ENCODE peak calls at places on chromosomes 13 and 19, in four cellular contexts. U is GM12878, X is K562, Q is HepG2. Z is an unnamed sample.

GRCh38 chr13:103898481-103898880 is 832.3 kb upstream of the SLC10A2 start:
- DNase-seq in U (no peak), X (no peak), Q (no peak), Z (no peak)

GRCh38 chr19:19064098-19064722 is 416 bp downstream of the SLC25A42 start:
- DNase-seq in U (no peak), X (no peak), Q (no peak), Z (no peak)

GRCh38 chr19:46533085-46534081 is 37.7 kb upstream of the PNMA8B start:
- DNase-seq in U (no peak), X (no peak), Q (no peak), Z (peak; percentile 63)

GRCh38 chr19:51138549-51138979 is 3.5 kb upstream of the SIGLEC7 start:
- DNase-seq in U (no peak), X (no peak), Q (no peak), Z (no peak)

GRCh38 chr19:7507884-7508283 is 8.0 kb upstream of the ZNF358 start:
- DNase-seq in U (no peak), X (peak; percentile 91), Q (peak; percentile 26), Z (peak; percentile 60)

GRCh38 chr19:15285896-15286591 is 46.3 kb downstream of the BRD4 start:
- DNase-seq in U (peak; percentile 75), X (no peak), Q (no peak), Z (no peak)

GRCh38 chr13:40064723-40065122 is 409.3 kb downstream of the COG6 start:
- DNase-seq in U (no peak), X (no peak), Q (no peak), Z (no peak)

GRCh38 chr13:21739771-21740170 is 68.9 kb downstream of the FGF9 start:
- DNase-seq in U (no peak), X (no peak), Q (no peak), Z (no peak)

GRCh38 chr13:84500016-84500415 is 617.7 kb upstream of the SLITRK1 start:
- DNase-seq in U (no peak), X (no peak), Q (no peak), Z (no peak)

GRCh38 chr19:43699506-43700367 is 16.1 kb upstream of the IRGC start:
- DNase-seq in U (no peak), X (no peak), Q (no peak), Z (peak; percentile 78)

GRCh38 chr19:18419699-18420460 is 682 bp downstream of the SSBP4 start:
- DNase-seq in U (no peak), X (peak; percentile 54), Q (peak; percentile 55), Z (no peak)

GRCh38 chr13:89520468-89520867 is 1827.0 kb upstream of the MIR17HG start:
- DNase-seq in U (no peak), X (no peak), Q (no peak), Z (no peak)

GRCh38 chr19:17448190-17448967 is at the start of gene TMEM221:
- DNase-seq in U (no peak), X (peak; percentile 90), Q (no peak), Z (no peak)

GRCh38 chr19:2331601-2332246 is 3.2 kb downstream of the SPPL2B start:
- DNase-seq in U (no peak), X (no peak), Q (no peak), Z (no peak)

GRCh38 chr19:44303976-44304568 is 753 bp downstream of the ZNF235 start:
- DNase-seq in U (no peak), X (peak; percentile 15), Q (no peak), Z (no peak)

GRCh38 chr19:30091856-30092255 is 149.8 kb downstream of the URI1 start:
- DNase-seq in U (no peak), X (no peak), Q (no peak), Z (no peak)

GRCh38 chr19:45280471-45280961 is 29.4 kb downstream of the MARK4 start:
- DNase-seq in U (no peak), X (no peak), Q (no peak), Z (no peak)

GRCh38 chr19:32318884-32319520 is 26.4 kb upstream of the ZNF507 start:
- DNase-seq in U (no peak), X (peak; percentile 42), Q (no peak), Z (peak; percentile 73)

GRCh38 chr19:11142528-11143171 is 12.9 kb downstream of the SPC24 start:
- DNase-seq in U (no peak), X (peak; percentile 85), Q (peak; percentile 90), Z (no peak)

GRCh38 chr19:34995551-34995950 is 4.6 kb upstream of the GRAMD1A start:
- DNase-seq in U (no peak), X (no peak), Q (peak; percentile 84), Z (no peak)

GRCh38 chr19:40724848-40725247 is 7.9 kb downstream of the ITPKC start:
- DNase-seq in U (no peak), X (no peak), Q (no peak), Z (no peak)

DNA sequence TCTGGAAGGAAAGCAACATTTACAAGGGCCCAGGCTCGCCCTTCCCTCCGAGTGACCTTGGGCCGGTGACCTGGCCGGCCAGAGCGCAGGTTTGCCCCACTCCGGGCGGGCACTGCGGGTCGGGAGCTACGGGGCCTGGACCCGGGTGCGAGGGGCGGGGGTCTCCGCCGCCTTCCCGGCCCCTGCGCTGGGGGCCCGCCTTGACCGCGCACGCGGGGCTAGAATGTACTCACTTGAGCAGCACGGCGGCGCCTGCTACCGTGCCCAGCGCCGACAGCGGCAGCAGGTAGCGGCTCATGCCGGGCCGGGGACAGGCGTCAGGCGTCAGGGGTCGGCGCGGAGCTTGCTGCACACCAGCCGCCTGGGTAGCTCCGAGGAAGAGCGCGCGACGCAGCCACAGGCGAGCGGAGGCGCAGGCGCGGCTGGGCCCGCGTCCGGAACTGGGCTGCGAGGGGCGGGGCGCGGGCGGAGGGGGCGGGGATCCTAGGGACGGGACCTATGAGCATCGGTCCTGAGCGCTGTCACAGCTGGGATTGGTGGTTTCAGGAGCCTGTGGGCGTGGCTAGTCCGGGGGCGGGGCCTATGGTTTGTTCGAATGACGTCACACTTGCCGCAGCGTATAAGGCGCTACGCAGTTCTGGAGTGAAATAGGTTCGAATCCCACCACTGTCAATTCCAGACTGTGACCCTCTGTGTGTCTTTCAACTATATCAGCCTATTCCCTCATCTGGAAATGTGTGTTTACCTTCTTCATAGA is at the start of gene RDH13:
- DNase-seq in U (peak; percentile 75), X (peak; percentile 98), Q (peak; percentile 89), Z (peak; percentile 100)
- TF ChIP-seq TAF1 in U (no peak), X (peak; percentile 78), Q (peak; percentile 72), Z (peak; percentile 60)

GRCh38 chr13:30119476-30119875 is 187.9 kb downstream of the KATNAL1 start:
- DNase-seq in U (no peak), X (no peak), Q (no peak), Z (no peak)
- TF ChIP-seq CEBPB in U (no peak), X (no peak), Q (no peak), Z (no peak)

GRCh38 chr13:37492741-37493514 is 105.6 kb downstream of the POSTN start:
- DNase-seq in U (no peak), X (no peak), Q (no peak), Z (no peak)
- TF ChIP-seq TAF1 in U (no peak), X (no peak), Q (no peak), Z (no peak)

DNA sequence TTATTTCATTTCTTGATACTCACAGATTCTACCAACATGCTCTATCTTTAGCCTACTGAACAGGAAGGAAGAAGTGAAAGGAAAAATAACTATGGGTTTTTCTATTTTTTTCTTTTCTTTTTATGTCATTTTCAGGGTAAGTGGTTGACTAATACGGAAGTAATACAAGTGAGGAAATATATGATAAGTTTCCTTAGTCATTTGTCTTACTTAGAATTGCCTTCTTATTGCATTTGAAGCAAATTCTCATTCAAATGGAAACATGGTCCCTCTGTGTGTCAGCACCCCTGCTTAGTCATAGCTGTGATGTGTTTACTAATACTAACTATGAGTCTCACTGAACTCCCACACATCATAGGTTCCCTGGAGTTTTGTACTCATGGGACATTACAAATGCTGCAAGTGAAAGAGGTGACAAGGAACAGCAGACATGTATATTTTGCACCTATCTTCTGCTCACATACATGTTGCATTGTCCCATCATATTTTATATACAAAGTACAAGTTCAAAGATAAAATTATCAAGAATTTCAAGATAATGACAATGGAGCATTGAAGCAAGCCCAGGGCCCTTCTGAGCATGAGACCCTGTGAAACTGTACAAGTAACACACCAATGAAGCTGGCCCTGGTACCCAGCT is 60.1 kb downstream of the DCT start:
- DNase-seq in U (no peak), X (no peak), Q (no peak), Z (no peak)
- TF ChIP-seq CEBPB in U (no peak), X (no peak), Q (no peak), Z (no peak)

GRCh38 chr13:41554626-41555386 is 97.5 kb downstream of the RGCC start:
- DNase-seq in U (peak; percentile 48), X (no peak), Q (no peak), Z (no peak)

GRCh38 chr13:41557719-41558118 is 100.4 kb downstream of the RGCC start:
- DNase-seq in U (no peak), X (no peak), Q (no peak), Z (no peak)

GRCh38 chr13:41552031-41552430 is 94.7 kb downstream of the RGCC start:
- DNase-seq in U (no peak), X (no peak), Q (no peak), Z (no peak)

GRCh38 chr13:41550239-41550638 is 92.9 kb downstream of the RGCC start:
- DNase-seq in U (no peak), X (no peak), Q (no peak), Z (no peak)

DNA sequence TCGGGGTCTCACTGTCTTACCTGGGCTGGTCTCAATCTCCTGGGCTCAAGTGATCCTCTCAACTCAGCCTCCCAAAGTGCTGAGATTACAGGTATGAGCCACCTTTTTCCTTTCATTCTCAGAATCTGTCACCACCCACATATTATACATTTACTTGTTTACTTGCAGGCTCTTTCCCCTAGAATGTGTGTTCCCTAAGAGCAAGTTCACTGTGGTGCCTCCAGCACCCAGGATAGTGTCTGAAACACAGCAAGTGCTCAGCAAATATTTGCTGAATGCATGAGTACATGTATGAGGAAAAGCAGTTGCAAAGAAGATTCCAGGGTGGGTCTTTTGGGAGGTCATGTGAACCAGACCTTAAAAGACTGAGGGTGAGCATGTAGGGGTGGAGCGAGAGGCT is 96.8 kb downstream of the RGCC start:
- DNase-seq in U (no peak), X (no peak), Q (no peak), Z (no peak)
- TF ChIP-seq TAF1 in U (no peak), X (no peak), Q (no peak), Z (no peak)

GRCh38 chr13:80359459-80360297 is 18.8 kb upstream of the SPRY2 start:
- DNase-seq in U (no peak), X (peak; percentile 30), Q (no peak), Z (peak; percentile 71)
- TF ChIP-seq CEBPB in U (no peak), X (peak; percentile 49), Q (no peak), Z (peak; percentile 97)